ENCODE peak calls at places on chromosomes 13 and 19, in eight cellular contexts. C is NCI-H82; O is CD4-positive, alpha-beta memory T cell; J is nephron progenitor cell; K is stimulated activated effector memory CD8-positive, alpha-beta T cell treated with anti-CD3 and anti-CD28 coated beads, Interleukin-12 subunit alpha, Interleukin-12 subunit beta, amount 100 ng/mL, for 72 hours; A is AG10803; D is omental fat pad; T is left colon. V is an unnamed sample.

GRCh38 chr13:98731038-98731437 is 21.4 kb downstream of the SLC15A1 start:
- DNase-seq in C (no peak), O (no peak), J (no peak), K (no peak), A (no peak), D (no peak), T (no peak), V (no peak)

GRCh38 chr13:23673354-23673753 is 103.1 kb downstream of the TNFRSF19 start:
- DNase-seq in C (no peak), O (no peak), J (no peak), K (no peak), A (peak; percentile 94), D (no peak), T (no peak), V (no peak)

GRCh38 chr13:85725433-85725832 is 73.8 kb downstream of the SLITRK6 start:
- DNase-seq in C (no peak), O (no peak), J (no peak), K (no peak), A (no peak), D (no peak), T (no peak), V (no peak)

GRCh38 chr13:30172593-30173300 is 134.6 kb downstream of the KATNAL1 start:
- DNase-seq in C (no peak), O (no peak), J (no peak), K (no peak), A (peak; percentile 44), D (no peak), T (no peak), V (no peak)

GRCh38 chr19:41030651-41031050 is 39.6 kb downstream of the CYP2B6 start:
- DNase-seq in C (no peak), O (no peak), J (no peak), K (no peak), A (no peak), D (no peak), T (no peak), V (no peak)

GRCh38 chr13:93244918-93245280 is 18.3 kb downstream of the GPC6 start:
- DNase-seq in C (no peak), O (no peak), J (no peak), K (no peak), A (peak; percentile 81), D (no peak), T (no peak), V (no peak)

GRCh38 chr19:55096061-55096701 is 20.5 kb downstream of the EPS8L1 start:
- DNase-seq in C (no peak), O (no peak), J (no peak), K (no peak), A (no peak), D (no peak), T (no peak), V (no peak)

GRCh38 chr13:97068964-97069815 is 74.9 kb upstream of the OXGR1 start:
- DNase-seq in C (no peak), O (no peak), J (no peak), K (no peak), A (no peak), D (no peak), T (no peak), V (no peak)

V was measured in SK-MEL-5.